ENCODE peak calls at places on chromosomes 6 and 20, in six cellular contexts. Y is A549, L is WTC11, U is HepG2, R is endothelial cell of umbilical vein, P is K562. F is an unnamed sample.

GRCh38 chr6:3247255-3248146 is 11.2 kb upstream of the PSMG4 start:
- DNase-seq in Y (peak; percentile 24), L (peak; percentile 52), U (peak; percentile 87), R (peak; percentile 50), P (peak; percentile 78), F (no peak)

GRCh38 chr20:23397961-23398360 is 23.3 kb downstream of the NAPB start:
- DNase-seq in Y (no peak), L (no peak), U (no peak), R (peak; percentile 88), P (no peak), F (no peak)

GRCh38 chr20:3651204-3651970 is 11.8 kb downstream of the GFRA4 start:
- DNase-seq in Y (no peak), L (no peak), U (no peak), R (no peak), P (no peak), F (no peak)

GRCh38 chr6:42338573-42339218 is 113.0 kb downstream of the TRERF1 start:
- DNase-seq in Y (peak; percentile 82), L (no peak), U (no peak), R (peak; percentile 84), P (no peak), F (no peak)

GRCh38 chr6:41286544-41287346 is at the start of gene TREM1:
- DNase-seq in Y (peak; percentile 13), L (no peak), U (peak; percentile 17), R (no peak), P (no peak), F (no peak)

GRCh38 chr20:4613718-4614620 is 107.7 kb upstream of the PRND start:
- DNase-seq in Y (peak; percentile 75), L (peak; percentile 67), U (peak; percentile 66), R (peak; percentile 69), P (peak; percentile 25), F (no peak)

GRCh38 chr6:110777636-110778035 is 37.6 kb downstream of the CDK19 start:
- DNase-seq in Y (no peak), L (no peak), U (no peak), R (no peak), P (no peak), F (no peak)

GRCh38 chr20:38210741-38211140 is 45.7 kb upstream of the TGM2 start:
- DNase-seq in Y (no peak), L (no peak), U (no peak), R (no peak), P (peak; percentile 54), F (no peak)

GRCh38 chr6:132405143-132405915 is 4.1 kb upstream of the MOXD1 start:
- DNase-seq in Y (no peak), L (no peak), U (no peak), R (no peak), P (no peak), F (no peak)

GRCh38 chr20:41717464-41717863 is 99.3 kb upstream of the CHD6 start:
- DNase-seq in Y (no peak), L (no peak), U (no peak), R (no peak), P (no peak), F (no peak)

GRCh38 chr6:136962661-136963060 is 40.6 kb downstream of the SLC35D3 start:
- DNase-seq in Y (no peak), L (no peak), U (no peak), R (peak; percentile 61), P (no peak), F (no peak)

GRCh38 chr6:87498048-87498447 is 25.3 kb downstream of the SLC35A1 start:
- DNase-seq in Y (no peak), L (no peak), U (no peak), R (no peak), P (no peak), F (no peak)

GRCh38 chr6:160462551-160463109 is 114.5 kb downstream of the SLC22A3 start:
- DNase-seq in Y (no peak), L (no peak), U (no peak), R (peak; percentile 33), P (no peak), F (no peak)

GRCh38 chr20:18571578-18571977 is 4.3 kb downstream of the SMIM26 start:
- DNase-seq in Y (no peak), L (no peak), U (no peak), R (no peak), P (no peak), F (no peak)

GRCh38 chr6:24284006-24284405 is 73.9 kb downstream of the DCDC2 start:
- DNase-seq in Y (no peak), L (no peak), U (no peak), R (no peak), P (no peak), F (no peak)

GRCh38 chr6:132065556-132065955 is 114.4 kb upstream of the CCN2 start:
- DNase-seq in Y (no peak), L (no peak), U (no peak), R (peak; percentile 17), P (no peak), F (no peak)

GRCh38 chr20:61184194-61184593 is 67.9 kb upstream of the CDH4 start:
- DNase-seq in Y (no peak), L (no peak), U (no peak), R (no peak), P (no peak), F (no peak)

DNA sequence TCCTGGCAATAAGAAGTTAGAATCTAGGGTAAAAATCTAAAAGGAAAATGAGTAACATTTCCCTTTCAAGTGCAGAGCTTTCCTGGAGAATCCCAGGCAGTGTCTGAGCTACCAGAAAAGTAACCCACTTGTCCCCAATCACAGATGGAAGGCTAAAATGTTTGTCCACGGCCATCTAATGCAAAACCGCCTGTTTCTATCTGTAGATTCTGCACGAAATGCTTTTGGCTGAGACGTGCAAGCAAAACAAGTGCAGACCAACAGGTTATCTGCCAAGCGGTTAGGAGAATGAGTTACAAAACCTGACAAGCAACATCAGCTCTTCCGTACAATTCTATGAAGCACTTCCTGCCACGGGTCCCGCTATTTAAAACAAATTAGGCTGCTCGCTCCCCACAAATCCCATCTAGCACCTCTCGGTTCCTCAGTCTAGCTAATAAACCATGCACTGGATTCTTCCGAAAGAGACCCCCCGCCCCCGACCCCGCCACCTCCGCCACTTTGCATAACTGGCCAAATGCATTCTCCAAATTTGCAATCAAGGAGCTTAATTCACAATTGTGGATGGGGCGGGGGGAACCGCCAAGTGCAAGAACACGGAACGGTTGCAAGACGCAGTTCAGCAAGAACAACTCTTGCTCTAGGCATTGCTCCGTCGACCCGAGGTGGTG is 1.4 kb downstream of the ELOVL5 start:
- DNase-seq in Y (no peak), L (no peak), U (no peak), R (peak; percentile 58), P (no peak), F (no peak)
- TF ChIP-seq JUN in Y (no peak), L (no peak), U (no peak), R (no peak), P (no peak), F (no peak)

DNA sequence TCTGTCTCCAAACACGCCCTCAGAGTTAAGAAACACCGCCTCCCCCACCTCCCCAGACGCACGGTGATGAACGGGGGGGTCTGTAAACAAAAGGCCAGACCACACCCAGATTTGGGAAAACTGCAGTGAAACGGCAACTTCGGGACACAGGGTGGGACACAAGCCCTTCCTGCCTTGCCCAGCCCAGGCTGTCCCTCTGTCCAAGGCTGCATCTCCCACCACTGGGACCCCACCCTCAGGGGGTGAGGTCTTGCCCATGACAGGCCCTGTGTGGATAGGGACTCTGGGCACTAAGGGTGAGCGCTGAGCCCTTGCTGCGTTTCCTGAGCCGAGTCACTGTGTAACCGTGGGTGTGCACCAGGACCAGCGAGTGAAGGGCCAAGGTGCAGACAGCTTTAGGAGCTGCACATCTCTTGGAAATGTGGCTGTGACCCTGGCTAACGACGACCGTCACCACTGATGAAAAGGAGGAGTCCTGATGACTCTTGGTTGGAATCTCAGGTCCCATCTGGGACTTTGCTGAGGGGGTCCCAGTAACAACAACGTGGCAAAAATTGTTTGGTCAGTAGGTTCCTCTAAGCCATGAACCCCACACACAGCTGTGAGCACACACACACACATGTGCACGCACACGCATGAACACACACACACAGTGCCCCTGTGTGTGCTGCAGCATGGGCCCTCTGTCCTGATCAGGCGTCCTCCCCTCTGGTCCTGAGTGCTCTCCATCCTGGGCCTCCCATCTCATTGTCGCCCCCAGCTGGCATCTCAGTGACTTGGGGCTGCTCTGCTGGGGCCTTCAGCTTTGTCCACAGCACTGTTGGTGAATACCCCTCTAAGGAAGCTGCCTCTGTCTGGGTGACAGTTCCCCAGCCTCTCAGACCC is 100.6 kb downstream of the RAMACL start:
- DNase-seq in Y (no peak), L (no peak), U (no peak), R (no peak), P (no peak), F (no peak)
- TF ChIP-seq JUN in Y (no peak), L (no peak), U (no peak), R (no peak), P (no peak), F (no peak)

GRCh38 chr6:38184780-38185080 is 365.2 kb downstream of the ZFAND3 start:
- DNase-seq in Y (no peak), L (peak; percentile 5), U (no peak), R (no peak), P (no peak), F (no peak)

GRCh38 chr6:38185244-38185643 is 365.7 kb downstream of the ZFAND3 start:
- DNase-seq in Y (no peak), L (peak; percentile 3), U (no peak), R (no peak), P (no peak), F (no peak)

GRCh38 chr6:38187285-38187684 is 367.8 kb downstream of the ZFAND3 start:
- DNase-seq in Y (no peak), L (no peak), U (no peak), R (no peak), P (no peak), F (no peak)

GRCh38 chr6:38184041-38184779 is 364.7 kb downstream of the ZFAND3 start:
- DNase-seq in Y (no peak), L (peak; percentile 9), U (no peak), R (no peak), P (no peak), F (peak; percentile 39)

DNA sequence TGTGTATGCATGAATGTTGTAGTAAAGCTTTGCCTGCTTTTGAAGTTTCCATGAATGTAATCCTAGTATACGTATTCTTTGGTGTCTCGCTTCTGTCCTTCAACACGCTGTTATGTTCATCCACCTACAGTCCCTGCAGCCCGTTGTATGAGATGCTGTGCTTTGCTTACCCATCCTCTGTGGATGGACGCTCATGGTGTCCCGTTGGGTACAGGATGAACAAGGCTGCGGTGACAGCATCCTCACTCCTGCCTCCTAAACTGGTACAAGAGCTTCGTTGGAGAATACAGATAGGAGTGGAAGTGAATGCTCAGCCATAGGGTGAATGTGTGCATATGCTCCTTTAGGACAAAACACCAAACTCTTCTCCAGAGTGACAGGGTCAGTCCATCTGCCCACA is 366.2 kb downstream of the ZFAND3 start:
- DNase-seq in Y (no peak), L (no peak), U (no peak), R (no peak), P (no peak), F (no peak)
- TF ChIP-seq JUN in Y (no peak), L (no peak), U (no peak), R (no peak), P (no peak), F (no peak)

GRCh38 chr6:53524455-53524815 is 20.5 kb downstream of the GCLC start:
- DNase-seq in Y (peak; percentile 51), L (no peak), U (no peak), R (peak; percentile 43), P (no peak), F (no peak)

GRCh38 chr6:53529324-53530036 is 15.4 kb downstream of the GCLC start:
- DNase-seq in Y (no peak), L (peak; percentile 31), U (no peak), R (no peak), P (no peak), F (no peak)

GRCh38 chr6:53526000-53526399 is 18.9 kb downstream of the GCLC start:
- DNase-seq in Y (no peak), L (no peak), U (no peak), R (no peak), P (no peak), F (no peak)

GRCh38 chr6:53528107-53528506 is 16.8 kb downstream of the GCLC start:
- DNase-seq in Y (no peak), L (no peak), U (no peak), R (no peak), P (no peak), F (no peak)

GRCh38 chr6:53527249-53527765 is 17.6 kb downstream of the GCLC start:
- DNase-seq in Y (no peak), L (no peak), U (no peak), R (no peak), P (no peak), F (no peak)
- TF ChIP-seq JUN in Y (no peak), L (no peak), U (no peak), R (no peak), P (no peak), F (no peak)

F was measured in H1.